ENCODE peak calls at places on chromosomes 12 and 14, in four cellular contexts. I, C, S and X are unnamed samples. For H3K27me3 and H3K4me1, the result is how much of the 10 kb centered on the place peaks cover.

GRCh38 chr14:37197421-37198272 is at the start of gene MIPOL1:
- DNase-seq in I (peak), C (peak), S (peak), X (peak)

GRCh38 chr12:120019197-120019596 is 30.2 kb downstream of the BICDL1 start:
- DNase-seq in I (no peak), C (no peak), S (no peak), X (no peak)

GRCh38 chr14:94388027-94388895 is at the start of gene SERPINA1:
- DNase-seq in I (peak), C (no peak), S (no peak), X (no peak)

GRCh38 chr14:58626441-58626840 is 11.3 kb upstream of the DACT1 start:
- DNase-seq in I (peak), C (no peak), S (no peak), X (no peak)

GRCh38 chr12:1579626-1580025 is 14.8 kb downstream of the FBXL14 start:
- DNase-seq in I (peak), C (no peak), S (no peak), X (no peak)

GRCh38 chr12:84874125-84874824 is 38.3 kb downstream of the SLC6A15 start:
- DNase-seq in I (peak), C (no peak), S (peak), X (no peak)

GRCh38 chr14:76647699-76648298 is 113.5 kb upstream of the VASH1 start:
- DNase-seq in I (peak), C (no peak), S (peak), X (no peak)

GRCh38 chr14:71105177-71105576 is 197.9 kb downstream of the PCNX1 start:
- DNase-seq in I (no peak), C (no peak), S (no peak), X (no peak)

GRCh38 chr12:110791589-110791988 is 48.9 kb upstream of the PPP1CC start:
- DNase-seq in I (no peak), C (no peak), S (no peak), X (no peak)

GRCh38 chr12:122064780-122065588 is 13.6 kb upstream of the MLXIP start:
- DNase-seq in I (peak), C (peak), S (no peak), X (no peak)

GRCh38 chr14:69906201-69906600 is 27.0 kb downstream of the SMOC1 start:
- DNase-seq in I (no peak), C (no peak), S (no peak), X (no peak)

GRCh38 chr12:119235352-119235751 is 56.6 kb downstream of the HSPB8 start:
- DNase-seq in I (no peak), C (no peak), S (no peak), X (no peak)

GRCh38 chr12:13211859-13212664 is 15.5 kb downstream of the EMP1 start:
- DNase-seq in I (peak), C (peak), S (peak), X (no peak)

GRCh38 chr12:126681676-126682075 is 1585.3 kb upstream of the TMEM132C start:
- DNase-seq in I (peak), C (no peak), S (no peak), X (no peak)

GRCh38 chr12:56007892-56008471 is 10.9 kb downstream of the SUOX start:
- DNase-seq in I (peak), C (peak), S (peak), X (no peak)

GRCh38 chr14:73717247-73717646 is 3.1 kb upstream of the PNMA1 start:
- DNase-seq in I (no peak), C (no peak), S (no peak), X (no peak)

GRCh38 chr12:116717466-116718457 is 20.1 kb downstream of the SPRING1 start:
- DNase-seq in I (peak), C (peak), S (peak), X (peak)

GRCh38 chr14:34049769-34050168 is 98.9 kb upstream of the EGLN3 start:
- DNase-seq in I (no peak), C (peak), S (no peak), X (no peak)

GRCh38 chr12:68431786-68432185 is 99.6 kb upstream of the MDM1 start:
- DNase-seq in I (no peak), C (no peak), S (no peak), X (no peak)

GRCh38 chr14:85142982-85143381 is 387.0 kb upstream of the FLRT2 start:
- DNase-seq in I (no peak), C (no peak), S (no peak), X (no peak)

GRCh38 chr12:109449845-109450532 is 27.1 kb downstream of the KCTD10 start:
- DNase-seq in I (no peak), C (peak), S (no peak), X (no peak)

DNA sequence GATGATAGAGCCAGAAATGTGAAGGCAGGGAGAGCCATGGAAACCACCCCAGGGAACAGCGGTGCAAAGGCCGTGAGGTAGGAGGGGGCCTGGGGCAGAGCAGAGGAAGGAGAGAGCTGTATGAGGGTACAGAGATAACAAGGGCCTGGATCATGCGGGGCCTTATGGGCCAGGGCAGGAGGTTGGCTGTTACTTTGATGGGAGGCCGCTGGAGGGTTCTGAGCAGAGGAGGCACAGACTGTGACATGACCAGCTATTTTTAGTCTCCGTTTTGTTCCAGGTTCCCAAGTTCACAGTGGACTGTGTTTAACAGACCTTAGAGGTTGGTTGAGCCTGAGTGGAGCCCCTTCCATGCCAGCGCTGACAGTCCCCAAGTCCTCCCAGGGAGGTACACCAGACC is 118.6 kb downstream of the GCH1 start:
- DNase-seq in I (no peak), C (no peak), S (no peak), X (no peak)
- H3K27me3 ChIP-seq in I (under half), C (under half), S (under half), X (under half)

GRCh38 chr12:38911611-38912010 is 6.2 kb upstream of the CPNE8 start:
- DNase-seq in I (no peak), C (no peak), S (no peak), X (no peak)
- TF ChIP-seq CTCF in I (no peak), C (peak), S (no peak), X (no peak)

GRCh38 chr14:68507544-68508081 is 285.3 kb downstream of the ZFP36L1 start:
- DNase-seq in I (no peak), C (no peak), S (no peak), X (no peak)
- H3K4me1 ChIP-seq in I (under half), C (under half), S (under half), X (under half)

GRCh38 chr14:21723431-21724045 is 49.9 kb upstream of the OR4E1 start:
- DNase-seq in I (no peak), C (peak), S (no peak), X (no peak)
- H3K27me3 ChIP-seq in I (under half), C (under half), S (under half), X (under half)